ENCODE peak calls at places on chromosomes 13 and 19, in nine cellular contexts. One of them, this sample, is unnamed.

GRCh38 chr13:110464547-110465343 is 96.8 kb downstream of the RAB20 start:
- DNase-seq in HCT116: no peak
- DNase-seq in GM23338: no peak
- DNase-seq in HepG2: no peak
- DNase-seq in A549: no peak
- DNase-seq in SK-N-SH: no peak
- DNase-seq in GM12878: no peak
- DNase-seq in K562: no peak
- DNase-seq in HL-60: no peak
- DNase-seq in this sample: no peak

GRCh38 chr19:51926784-51927741 is at the start of gene ZNF613:
- DNase-seq in HCT116: peak; percentile 94
- DNase-seq in GM23338: peak; percentile 99
- DNase-seq in HepG2: peak; percentile 89
- DNase-seq in A549: peak; percentile 95
- DNase-seq in SK-N-SH: peak; percentile 82
- DNase-seq in GM12878: peak; percentile 89
- DNase-seq in K562: peak; percentile 90
- DNase-seq in HL-60: peak; percentile 94
- DNase-seq in this sample: peak; percentile 86

GRCh38 chr13:65378943-65379519 is 1851.1 kb downstream of the PCDH9 start:
- DNase-seq in HCT116: peak; percentile 22
- DNase-seq in GM23338: peak; percentile 32
- DNase-seq in HepG2: no peak
- DNase-seq in A549: peak; percentile 18
- DNase-seq in SK-N-SH: no peak
- DNase-seq in GM12878: no peak
- DNase-seq in K562: no peak
- DNase-seq in HL-60: no peak
- DNase-seq in this sample: no peak

GRCh38 chr19:15443838-15444237 is 5.9 kb downstream of the WIZ start:
- DNase-seq in HCT116: no peak
- DNase-seq in GM23338: no peak
- DNase-seq in HepG2: no peak
- DNase-seq in A549: no peak
- DNase-seq in SK-N-SH: no peak
- DNase-seq in GM12878: no peak
- DNase-seq in K562: no peak
- DNase-seq in HL-60: no peak
- DNase-seq in this sample: no peak

GRCh38 chr19:10936661-10937084 is 8.1 kb downstream of the TIMM29 start:
- DNase-seq in HCT116: peak; percentile 74
- DNase-seq in GM23338: peak; percentile 96
- DNase-seq in HepG2: peak; percentile 76
- DNase-seq in A549: peak; percentile 75
- DNase-seq in SK-N-SH: peak; percentile 83
- DNase-seq in GM12878: peak; percentile 35
- DNase-seq in K562: peak; percentile 73
- DNase-seq in HL-60: peak; percentile 62
- DNase-seq in this sample: peak; percentile 57

GRCh38 chr19:13215572-13216380 is 65.6 kb downstream of the IER2 start:
- DNase-seq in HCT116: no peak
- DNase-seq in GM23338: no peak
- DNase-seq in HepG2: peak; percentile 35
- DNase-seq in A549: no peak
- DNase-seq in SK-N-SH: no peak
- DNase-seq in GM12878: peak; percentile 28
- DNase-seq in K562: no peak
- DNase-seq in HL-60: no peak
- DNase-seq in this sample: no peak

GRCh38 chr19:956747-957451 is 27.2 kb upstream of the WDR18 start:
- DNase-seq in HCT116: peak; percentile 36
- DNase-seq in GM23338: peak; percentile 60
- DNase-seq in HepG2: no peak
- DNase-seq in A549: no peak
- DNase-seq in SK-N-SH: peak; percentile 82
- DNase-seq in GM12878: no peak
- DNase-seq in K562: no peak
- DNase-seq in HL-60: no peak
- DNase-seq in this sample: no peak

GRCh38 chr13:77470986-77471385 is 64.5 kb upstream of the SCEL start:
- DNase-seq in HCT116: no peak
- DNase-seq in GM23338: no peak
- DNase-seq in HepG2: no peak
- DNase-seq in A549: no peak
- DNase-seq in SK-N-SH: no peak
- DNase-seq in GM12878: no peak
- DNase-seq in K562: no peak
- DNase-seq in HL-60: no peak
- DNase-seq in this sample: no peak

GRCh38 chr13:104593251-104593576 is 1527.0 kb upstream of the SLC10A2 start:
- DNase-seq in HCT116: no peak
- DNase-seq in GM23338: no peak
- DNase-seq in HepG2: no peak
- DNase-seq in A549: no peak
- DNase-seq in SK-N-SH: no peak
- DNase-seq in GM12878: no peak
- DNase-seq in K562: no peak
- DNase-seq in HL-60: no peak
- DNase-seq in this sample: no peak

GRCh38 chr19:52778811-52779210 is 7.8 kb downstream of the ZNF600 start:
- DNase-seq in HCT116: no peak
- DNase-seq in GM23338: no peak
- DNase-seq in HepG2: no peak
- DNase-seq in A549: no peak
- DNase-seq in SK-N-SH: no peak
- DNase-seq in GM12878: peak; percentile 5
- DNase-seq in K562: no peak
- DNase-seq in HL-60: no peak
- DNase-seq in this sample: no peak

GRCh38 chr19:43483281-43483680 is 17.9 kb upstream of the LYPD3 start:
- DNase-seq in HCT116: no peak
- DNase-seq in GM23338: no peak
- DNase-seq in HepG2: no peak
- DNase-seq in A549: no peak
- DNase-seq in SK-N-SH: no peak
- DNase-seq in GM12878: no peak
- DNase-seq in K562: no peak
- DNase-seq in HL-60: no peak
- DNase-seq in this sample: no peak

GRCh38 chr19:47022140-47022536 is 2.5 kb downstream of the NPAS1 start:
- DNase-seq in HCT116: no peak
- DNase-seq in GM23338: no peak
- DNase-seq in HepG2: no peak
- DNase-seq in A549: no peak
- DNase-seq in SK-N-SH: no peak
- DNase-seq in GM12878: no peak
- DNase-seq in K562: no peak
- DNase-seq in HL-60: no peak
- DNase-seq in this sample: no peak

GRCh38 chr13:74132768-74133656 is 1.2 kb downstream of the KLF12 start:
- DNase-seq in HCT116: no peak
- DNase-seq in GM23338: peak; percentile 68
- DNase-seq in HepG2: no peak
- DNase-seq in A549: peak; percentile 2
- DNase-seq in SK-N-SH: peak; percentile 48
- DNase-seq in GM12878: no peak
- DNase-seq in K562: no peak
- DNase-seq in HL-60: no peak
- DNase-seq in this sample: no peak

GRCh38 chr19:20928371-20928770 is 5.3 kb downstream of the ZNF85 start:
- DNase-seq in HCT116: no peak
- DNase-seq in GM23338: no peak
- DNase-seq in HepG2: no peak
- DNase-seq in A549: no peak
- DNase-seq in SK-N-SH: no peak
- DNase-seq in GM12878: no peak
- DNase-seq in K562: no peak
- DNase-seq in HL-60: no peak
- DNase-seq in this sample: no peak

GRCh38 chr13:101452519-101453485 is at the start of gene ITGBL1:
- DNase-seq in HCT116: no peak
- DNase-seq in GM23338: no peak
- DNase-seq in HepG2: no peak
- DNase-seq in A549: no peak
- DNase-seq in SK-N-SH: peak; percentile 38
- DNase-seq in GM12878: no peak
- DNase-seq in K562: no peak
- DNase-seq in HL-60: no peak
- DNase-seq in this sample: no peak

GRCh38 chr19:49432141-49433073 is 7.2 kb downstream of the GFY start:
- DNase-seq in HCT116: no peak
- DNase-seq in GM23338: peak; percentile 97
- DNase-seq in HepG2: no peak
- DNase-seq in A549: no peak
- DNase-seq in SK-N-SH: no peak
- DNase-seq in GM12878: no peak
- DNase-seq in K562: no peak
- DNase-seq in HL-60: no peak
- DNase-seq in this sample: no peak

GRCh38 chr13:87123987-87124784 is 547.0 kb upstream of the SLITRK5 start:
- DNase-seq in HCT116: peak; percentile 75
- DNase-seq in GM23338: peak; percentile 48
- DNase-seq in HepG2: peak; percentile 10
- DNase-seq in A549: peak; percentile 62
- DNase-seq in SK-N-SH: no peak
- DNase-seq in GM12878: no peak
- DNase-seq in K562: peak; percentile 1
- DNase-seq in HL-60: no peak
- DNase-seq in this sample: peak; percentile 85

DNA sequence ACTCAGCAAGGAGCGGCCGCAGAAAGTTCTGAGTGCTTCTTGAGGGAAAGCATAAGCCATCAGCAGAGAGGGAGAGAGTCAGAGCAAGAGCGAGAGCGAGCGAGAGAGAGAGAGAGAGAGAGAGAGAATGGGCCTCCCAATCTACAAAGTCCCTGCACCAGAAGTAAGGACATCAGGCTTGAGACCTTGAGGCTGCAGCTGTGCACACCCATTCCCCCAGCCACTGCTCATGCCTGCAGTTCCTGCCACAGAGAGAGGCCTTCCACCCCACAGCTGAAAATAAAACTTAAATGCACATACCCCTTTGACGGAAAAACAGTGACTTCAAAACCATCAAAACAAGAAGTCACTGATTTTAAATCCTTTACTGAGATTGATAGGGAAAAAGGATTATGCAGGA is 74.5 kb upstream of the UBL3 start:
- DNase-seq in HCT116: no peak
- DNase-seq in GM23338: no peak
- DNase-seq in HepG2: no peak
- DNase-seq in A549: no peak
- DNase-seq in SK-N-SH: no peak
- DNase-seq in GM12878: no peak
- DNase-seq in K562: no peak
- DNase-seq in HL-60: no peak
- DNase-seq in this sample: no peak
- H3K27ac ChIP-seq in HCT116: no peak overlapping the region
- H3K27ac ChIP-seq in GM23338: no peak overlapping the region
- H3K27ac ChIP-seq in HepG2: no peak overlapping the region
- H3K27ac ChIP-seq in A549: peak overlapping the region; percentile 99
- H3K27ac ChIP-seq in SK-N-SH: peak overlapping the region; percentile 34
- H3K27ac ChIP-seq in GM12878: no peak overlapping the region
- H3K27ac ChIP-seq in K562: no peak overlapping the region
- H3K27ac ChIP-seq in HL-60: no peak overlapping the region
- H3K27ac ChIP-seq in this sample: no peak overlapping the region

DNA sequence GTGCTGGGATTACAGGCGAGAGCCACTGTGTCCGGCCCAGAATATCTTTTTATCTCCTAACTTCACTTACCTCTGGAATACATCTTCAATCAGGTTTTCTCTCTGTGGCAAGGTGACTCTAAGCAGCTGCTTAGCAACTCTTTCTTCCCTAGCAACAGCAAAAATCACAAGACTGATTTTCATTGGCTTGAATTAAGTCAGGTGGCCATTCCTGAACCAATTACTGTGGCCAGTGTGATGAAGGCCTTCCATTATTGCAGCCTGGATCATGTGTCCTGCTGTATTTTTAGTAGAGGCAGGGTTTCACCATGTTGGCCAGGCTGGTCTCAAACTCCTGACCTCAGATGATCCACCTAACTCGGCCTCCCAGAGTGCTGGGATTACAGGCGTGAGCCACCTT is 9.0 kb upstream of the LTBP4 start:
- DNase-seq in HCT116: no peak
- DNase-seq in GM23338: peak; percentile 89
- DNase-seq in HepG2: peak; percentile 36
- DNase-seq in A549: peak; percentile 92
- DNase-seq in SK-N-SH: peak; percentile 58
- DNase-seq in GM12878: no peak
- DNase-seq in K562: peak; percentile 47
- DNase-seq in HL-60: peak; percentile 42
- DNase-seq in this sample: no peak
- TF ChIP-seq REST in HCT116: no peak
- TF ChIP-seq REST in GM23338: no peak
- TF ChIP-seq REST in HepG2: no peak
- TF ChIP-seq REST in A549: no peak
- TF ChIP-seq REST in SK-N-SH: no peak
- TF ChIP-seq REST in GM12878: no peak
- TF ChIP-seq REST in K562: no peak
- TF ChIP-seq REST in HL-60: no peak
- TF ChIP-seq REST in this sample: no peak

DNA sequence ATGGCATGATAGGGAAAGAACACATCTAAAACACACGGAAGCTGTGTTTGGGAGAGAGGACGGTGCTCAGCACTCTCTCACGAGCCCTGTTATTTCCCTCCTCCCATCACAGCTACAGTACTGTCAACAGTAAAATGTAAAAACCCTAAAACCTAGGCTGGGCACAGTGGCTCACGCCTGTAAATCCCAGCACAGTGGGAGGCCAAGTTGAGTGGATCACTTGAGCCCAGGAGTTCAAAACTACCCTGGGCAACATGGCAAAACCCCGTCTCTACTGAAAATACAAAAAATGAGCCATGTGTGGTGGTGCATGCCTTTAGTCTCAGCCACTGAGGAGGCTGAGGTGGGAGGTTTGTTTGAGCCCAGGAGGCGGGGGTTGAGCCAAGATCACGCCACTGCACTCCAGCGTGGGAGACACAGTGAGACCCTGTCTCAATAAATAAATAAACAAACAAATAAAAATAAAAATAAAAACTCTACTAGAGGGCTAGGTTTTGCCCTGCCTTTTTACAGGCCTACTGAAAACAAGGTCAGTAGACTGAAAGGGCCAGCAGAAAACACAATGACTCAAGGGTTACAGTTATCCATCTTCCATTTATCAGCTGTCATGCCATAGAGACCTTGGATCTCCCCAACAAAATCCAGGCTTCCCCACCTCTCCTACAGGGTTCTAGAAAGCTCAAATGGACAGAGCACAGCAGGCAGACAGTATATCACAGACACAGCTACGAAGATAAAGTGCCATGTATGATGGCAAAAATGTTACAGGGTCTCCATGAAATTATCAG is 54.6 kb downstream of the FOXO1 start:
- DNase-seq in HCT116: no peak
- DNase-seq in GM23338: no peak
- DNase-seq in HepG2: no peak
- DNase-seq in A549: no peak
- DNase-seq in SK-N-SH: no peak
- DNase-seq in GM12878: no peak
- DNase-seq in K562: no peak
- DNase-seq in HL-60: no peak
- DNase-seq in this sample: no peak
- H3K27ac ChIP-seq in HCT116: no peak overlapping the region
- H3K27ac ChIP-seq in GM23338: peak overlapping the region; percentile 45
- H3K27ac ChIP-seq in HepG2: no peak overlapping the region
- H3K27ac ChIP-seq in A549: no peak overlapping the region
- H3K27ac ChIP-seq in SK-N-SH: no peak overlapping the region
- H3K27ac ChIP-seq in GM12878: no peak overlapping the region
- H3K27ac ChIP-seq in K562: no peak overlapping the region
- H3K27ac ChIP-seq in HL-60: no peak overlapping the region
- H3K27ac ChIP-seq in this sample: no peak overlapping the region

GRCh38 chr19:35342430-35342829 is 5.3 kb upstream of the FFAR1 start:
- DNase-seq in HCT116: no peak
- DNase-seq in GM23338: peak; percentile 32
- DNase-seq in HepG2: no peak
- DNase-seq in A549: no peak
- DNase-seq in SK-N-SH: no peak
- DNase-seq in GM12878: no peak
- DNase-seq in K562: no peak
- DNase-seq in HL-60: no peak
- DNase-seq in this sample: no peak
- TF ChIP-seq REST in HCT116: no peak
- TF ChIP-seq REST in GM23338: no peak
- TF ChIP-seq REST in HepG2: no peak
- TF ChIP-seq REST in A549: no peak
- TF ChIP-seq REST in SK-N-SH: no peak
- TF ChIP-seq REST in GM12878: no peak
- TF ChIP-seq REST in K562: no peak
- TF ChIP-seq REST in HL-60: no peak
- TF ChIP-seq REST in this sample: no peak